ENCODE peak calls at places on chromosomes 12 and 14, in five cellular contexts. S, Q, T, Z and J are unnamed samples.

GRCh38 chr12:45893240-45893639 is 97.1 kb downstream of the SCAF11 start:
- DNase-seq in Z (no peak), S (no peak), T (no peak), Q (no peak), J (no peak)

GRCh38 chr12:23204933-23205778 is 580.2 kb downstream of the ETNK1 start:
- DNase-seq in Q (no peak), Z (no peak), S (no peak), T (no peak), J (peak; percentile 58)

GRCh38 chr12:103423061-103423473 is 72.7 kb downstream of the C12orf42 start:
- DNase-seq in T (peak; percentile 86), Z (no peak), Q (no peak), S (peak; percentile 67), J (no peak)

GRCh38 chr12:116194935-116195431 is 82.5 kb downstream of the MED13L start:
- DNase-seq in Q (no peak), S (no peak), T (no peak), Z (no peak), J (peak; percentile 9)

GRCh38 chr12:96988919-96989318 is 81.9 kb downstream of the NEDD1 start:
- DNase-seq in Z (no peak), S (no peak), T (no peak), Q (no peak), J (no peak)

GRCh38 chr12:95574799-95575452 is 23.6 kb upstream of the USP44 start:
- DNase-seq in Q (no peak), T (peak; percentile 38), Z (no peak), S (no peak), J (peak; percentile 58)

GRCh38 chr12:118741196-118741595 is 240.1 kb upstream of the SRRM4 start:
- DNase-seq in T (no peak), Q (no peak), Z (no peak), S (no peak), J (no peak)

GRCh38 chr12:83933615-83934014 is 979.0 kb downstream of the SLC6A15 start:
- DNase-seq in T (no peak), Q (no peak), Z (no peak), S (no peak), J (no peak)

GRCh38 chr14:23383041-23383440 is 6.2 kb downstream of the CMTM5 start:
- DNase-seq in T (no peak), S (no peak), Q (no peak), Z (no peak), J (no peak)

GRCh38 chr12:109999983-110000505 is 814 bp downstream of the ANKRD13A start:
- DNase-seq in S (no peak), T (no peak), Z (no peak), Q (no peak), J (peak; percentile 24)

GRCh38 chr12:126811401-126811800 is 1455.6 kb upstream of the TMEM132C start:
- DNase-seq in S (no peak), Z (no peak), T (no peak), Q (no peak), J (no peak)

GRCh38 chr14:99231850-99232401 is 40.1 kb downstream of the BCL11B start:
- DNase-seq in Z (no peak), Q (no peak), S (no peak), T (no peak), J (no peak)

GRCh38 chr12:7219599-7220243 is 30.2 kb downstream of the PEX5 start:
- DNase-seq in Q (no peak), T (peak; percentile 9), Z (peak; percentile 26), S (no peak), J (peak; percentile 66)

GRCh38 chr14:105330491-105330895 is 15.9 kb downstream of the PACS2 start:
- DNase-seq in T (no peak), S (no peak), Z (no peak), Q (no peak), J (peak; percentile 69)

GRCh38 chr14:43503508-43503907 is 1003.6 kb downstream of the FSCB start:
- DNase-seq in Q (no peak), T (peak; percentile 23), S (no peak), Z (no peak), J (no peak)

GRCh38 chr14:73809386-73809785 is 42.2 kb upstream of the PTGR2 start:
- DNase-seq in T (no peak), Q (no peak), Z (no peak), S (no peak), J (no peak)

GRCh38 chr14:31582286-31582691 is 21.1 kb downstream of the NUBPL start:
- DNase-seq in S (no peak), Q (no peak), Z (no peak), T (no peak), J (no peak)

GRCh38 chr14:38883127-38883526 is 219.9 kb downstream of the SEC23A start:
- DNase-seq in S (no peak), Z (no peak), T (no peak), Q (no peak), J (no peak)

GRCh38 chr14:35159742-35160409 is 37.5 kb downstream of the PRORP start:
- DNase-seq in Q (no peak), T (no peak), Z (no peak), S (no peak), J (peak; percentile 61)

GRCh38 chr14:45679852-45680251 is 426.9 kb upstream of the MIS18BP1 start:
- DNase-seq in T (no peak), S (no peak), Q (no peak), Z (no peak), J (peak; percentile 51)

GRCh38 chr12:131063960-131064359 is 110.3 kb downstream of the ADGRD1 start:
- DNase-seq in Z (no peak), T (no peak), Q (no peak), S (no peak), J (no peak)